ENCODE peak calls at places on chromosomes 11 and 22, in seven cellular contexts. V, B, Y, W, H, I and A are unnamed samples.

GRCh38 chr11:77071671-77072605 is 5.2 kb downstream of the CAPN5 start:
- DNase-seq in V (peak), B (no peak), Y (peak), W (no peak), H (peak), I (no peak), A (no peak)

GRCh38 chr22:37561209-37562048 is 1.1 kb downstream of the CDC42EP1 start:
- DNase-seq in V (peak), B (peak), Y (peak), W (peak), H (no peak), I (peak), A (peak)

GRCh38 chr11:118434553-118435232 is 1.6 kb upstream of the KMT2A start:
- DNase-seq in V (peak), B (no peak), Y (peak), W (peak), H (no peak), I (no peak), A (peak)

GRCh38 chr11:57597461-57597892 is at the start of gene SERPING1:
- DNase-seq in V (peak), B (peak), Y (peak), W (peak), H (no peak), I (no peak), A (no peak)

GRCh38 chr22:39114157-39114511 is 17.1 kb downstream of the APOBEC3H start:
- DNase-seq in V (no peak), B (no peak), Y (no peak), W (no peak), H (no peak), I (no peak), A (no peak)

GRCh38 chr11:117827521-117828511 is 3.3 kb upstream of the FXYD2 start:
- DNase-seq in V (no peak), B (no peak), Y (no peak), W (peak), H (no peak), I (no peak), A (no peak)

GRCh38 chr11:62835336-62835735 is 2.7 kb upstream of the TEX54 start:
- DNase-seq in V (no peak), B (no peak), Y (no peak), W (no peak), H (no peak), I (no peak), A (no peak)

GRCh38 chr11:57786436-57786835 is 24.8 kb downstream of the CTNND1 start:
- DNase-seq in V (no peak), B (no peak), Y (no peak), W (no peak), H (no peak), I (no peak), A (no peak)

GRCh38 chr11:100830978-100831732 is 144.1 kb downstream of the ARHGAP42 start:
- DNase-seq in V (peak), B (no peak), Y (peak), W (peak), H (no peak), I (no peak), A (peak)

GRCh38 chr22:23414727-23415489 is 165.2 kb downstream of the IGLL1 start:
- DNase-seq in V (no peak), B (no peak), Y (no peak), W (no peak), H (no peak), I (no peak), A (no peak)

GRCh38 chr11:82858556-82859091 is 41.6 kb downstream of the PRCP start:
- DNase-seq in V (peak), B (no peak), Y (peak), W (no peak), H (no peak), I (peak), A (peak)

GRCh38 chr11:11976476-11977187 is 31.8 kb downstream of the DKK3 start:
- DNase-seq in V (no peak), B (peak), Y (no peak), W (peak), H (no peak), I (no peak), A (no peak)

GRCh38 chr11:7574491-7575129 is 60.8 kb downstream of the PPFIBP2 start:
- DNase-seq in V (no peak), B (no peak), Y (no peak), W (no peak), H (no peak), I (no peak), A (no peak)

GRCh38 chr11:116529681-116530080 is 243.1 kb downstream of the BUD13 start:
- DNase-seq in V (no peak), B (no peak), Y (no peak), W (no peak), H (no peak), I (no peak), A (no peak)

GRCh38 chr11:44977493-44977984 is 26.9 kb upstream of the TP53I11 start:
- DNase-seq in V (no peak), B (no peak), Y (no peak), W (no peak), H (no peak), I (no peak), A (peak)

GRCh38 chr11:130612291-130612802 is 163.9 kb downstream of the ADAMTS15 start:
- DNase-seq in V (peak), B (no peak), Y (peak), W (no peak), H (no peak), I (no peak), A (peak)

GRCh38 chr11:101128571-101129202 is 926 bp downstream of the PGR start:
- DNase-seq in V (no peak), B (no peak), Y (no peak), W (peak), H (no peak), I (no peak), A (no peak)

GRCh38 chr22:29152045-29152380 is 53.7 kb upstream of the EMID1 start:
- DNase-seq in V (no peak), B (no peak), Y (no peak), W (no peak), H (no peak), I (no peak), A (no peak)

GRCh38 chr11:7977251-7977917 is 9.8 kb upstream of the EIF3F start:
- DNase-seq in V (peak), B (no peak), Y (peak), W (no peak), H (peak), I (peak), A (peak)

GRCh38 chr22:50011447-50012200 is 941 bp downstream of the IL17REL start:
- DNase-seq in V (no peak), B (no peak), Y (no peak), W (no peak), H (no peak), I (no peak), A (no peak)

GRCh38 chr11:133383689-133384088 is 148.6 kb downstream of the OPCML start:
- DNase-seq in V (no peak), B (no peak), Y (no peak), W (no peak), H (no peak), I (no peak), A (no peak)

GRCh38 chr11:57133616-57134015 is 48.1 kb upstream of the LRRC55 start:
- DNase-seq in V (no peak), B (no peak), Y (no peak), W (no peak), H (no peak), I (no peak), A (no peak)

GRCh38 chr11:72647882-72648281 is 26.3 kb downstream of the PDE2A start:
- DNase-seq in V (no peak), B (no peak), Y (no peak), W (no peak), H (no peak), I (no peak), A (no peak)

GRCh38 chr11:72646472-72646871 is 27.8 kb downstream of the PDE2A start:
- DNase-seq in V (no peak), B (no peak), Y (no peak), W (no peak), H (no peak), I (no peak), A (no peak)

GRCh38 chr11:72643547-72643946 is 30.7 kb downstream of the PDE2A start:
- DNase-seq in V (peak), B (no peak), Y (peak), W (no peak), H (no peak), I (no peak), A (peak)

GRCh38 chr11:72648737-72649136 is 25.5 kb downstream of the PDE2A start:
- DNase-seq in V (no peak), B (no peak), Y (no peak), W (no peak), H (no peak), I (no peak), A (no peak)

GRCh38 chr11:72646024-72646423 is 28.2 kb downstream of the PDE2A start:
- DNase-seq in V (no peak), B (no peak), Y (no peak), W (no peak), H (no peak), I (no peak), A (no peak)
- TF ChIP-seq CTCF in V (no peak), B (no peak), Y (no peak), W (no peak), H (no peak), I (no peak), A (no peak)

GRCh38 chr11:10322401-10322800 is 17.5 kb downstream of the ADM start:
- DNase-seq in V (no peak), B (no peak), Y (no peak), W (no peak), H (no peak), I (no peak), A (no peak)
- H3K4me3 ChIP-seq in V (no peak), B (no peak), Y (no peak), W (no peak), H (no peak), I (no peak), A (no peak)

DNA sequence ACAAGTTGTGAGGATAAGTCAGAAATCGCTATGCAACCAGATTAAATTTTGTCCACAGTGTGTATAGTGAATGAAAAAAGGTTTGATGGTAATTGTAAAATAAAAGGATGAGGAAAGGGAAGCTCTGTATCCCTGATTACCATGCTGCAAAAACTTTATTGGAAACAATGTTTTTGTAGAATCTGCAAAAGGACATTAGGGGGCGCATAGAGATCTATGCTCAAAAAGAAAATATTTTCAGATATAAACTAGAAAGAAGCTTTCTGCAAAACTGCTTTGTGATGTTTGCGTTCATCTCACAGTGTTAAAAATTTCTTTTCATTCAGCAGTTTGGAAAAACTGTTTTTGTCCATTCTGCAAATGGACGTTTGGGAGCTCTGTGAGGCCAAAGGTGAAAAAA is 390.5 kb downstream of the OR4C45 start:
- DNase-seq in V (no peak), B (no peak), Y (no peak), W (no peak), H (no peak), I (no peak), A (no peak)
- TF ChIP-seq CTCF in V (no peak), B (no peak), Y (no peak), W (no peak), H (no peak), I (no peak), A (no peak)

DNA sequence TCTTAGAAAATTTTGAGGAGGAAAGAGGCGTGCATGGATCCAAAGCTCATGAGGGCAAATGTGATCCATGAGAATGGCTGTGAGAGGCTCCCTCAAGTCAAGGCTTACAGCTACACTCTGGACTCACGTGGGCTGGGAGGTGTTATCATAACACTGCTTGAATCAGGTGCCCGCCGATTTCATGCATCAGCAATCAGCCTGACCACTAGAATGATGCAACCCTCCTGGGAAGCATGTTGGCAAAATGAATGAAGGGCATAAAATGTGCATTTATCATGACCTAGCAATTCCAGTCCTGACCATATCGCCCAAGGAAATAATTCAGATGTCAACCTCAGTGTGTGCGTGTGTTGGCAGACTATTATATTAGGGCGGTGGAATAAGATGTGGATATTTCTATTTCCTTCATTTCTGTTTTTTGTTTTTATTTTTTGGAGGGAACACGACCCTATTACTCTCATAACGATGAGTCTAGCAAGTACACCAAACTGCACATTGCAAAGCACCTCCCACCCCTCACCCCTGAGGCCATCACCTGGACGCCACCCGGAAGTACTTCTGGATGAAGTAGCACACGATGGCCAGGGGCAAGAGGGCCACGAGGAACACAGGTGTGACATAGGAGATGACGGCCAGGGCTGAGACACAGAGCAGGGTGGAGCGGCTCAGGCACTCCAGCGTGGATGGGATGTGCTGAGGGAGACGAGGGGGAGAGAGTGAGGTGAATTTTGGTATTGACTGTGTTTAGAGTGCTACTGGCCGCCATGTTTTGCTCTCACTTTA is 15.7 kb upstream of the KCNJ11 start:
- DNase-seq in V (peak), B (no peak), Y (no peak), W (no peak), H (no peak), I (no peak), A (no peak)
- H3K4me3 ChIP-seq in V (no peak), B (no peak), Y (no peak), W (no peak), H (no peak), I (no peak), A (no peak)

DNA sequence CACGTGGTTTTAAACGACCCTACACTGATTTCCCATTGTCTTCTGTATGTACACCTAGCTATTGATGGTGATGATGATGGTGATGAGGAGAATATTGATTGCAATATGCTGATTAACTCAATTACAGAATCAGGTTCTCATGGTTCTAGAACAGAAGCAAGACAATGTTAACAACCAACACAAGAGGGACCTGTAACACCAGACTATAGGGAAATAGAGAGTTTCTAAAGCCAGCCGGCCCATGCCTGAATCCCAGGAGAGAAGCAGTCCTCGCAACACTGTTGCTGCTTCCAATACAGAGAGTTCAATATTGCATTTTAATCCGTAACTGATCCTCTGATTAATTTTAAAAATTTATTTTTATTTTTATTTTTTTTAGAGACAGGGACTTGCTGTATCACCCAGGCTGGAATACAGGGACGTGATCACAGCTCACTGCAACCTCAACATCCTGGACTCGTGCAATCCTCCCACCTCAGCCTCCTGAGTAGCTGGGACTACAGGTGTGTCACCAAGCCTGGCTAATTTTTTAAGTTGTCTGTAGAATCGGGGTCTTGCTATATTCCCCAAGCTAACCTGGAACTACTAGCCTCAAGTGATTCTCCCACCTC is 22.2 kb upstream of the UBASH3B start:
- DNase-seq in V (peak), B (no peak), Y (peak), W (peak), H (no peak), I (no peak), A (peak)
- TF ChIP-seq CTCF in V (peak), B (peak), Y (peak), W (peak), H (peak), I (peak), A (peak)

DNA sequence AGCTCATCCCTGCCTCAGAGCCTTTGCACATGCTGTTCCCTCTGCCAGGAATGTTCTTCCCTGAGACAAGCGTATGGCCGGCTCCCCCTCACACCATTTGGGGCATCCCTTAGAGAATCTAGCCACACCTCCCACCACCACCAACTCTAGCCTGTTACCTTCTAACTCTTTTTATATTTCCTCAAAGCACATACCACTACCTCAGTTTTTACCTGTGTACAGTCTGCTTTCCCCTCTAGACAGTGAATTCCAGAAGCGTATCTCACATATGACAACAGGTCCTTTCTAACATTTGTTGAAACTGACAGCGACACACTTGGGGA is 75.1 kb upstream of the ARFGAP3 start:
- DNase-seq in V (no peak), B (no peak), Y (no peak), W (no peak), H (no peak), I (no peak), A (no peak)
- H3K4me3 ChIP-seq in V (no peak), B (no peak), Y (no peak), W (no peak), H (no peak), I (no peak), A (no peak)

GRCh38 chr11:9265211-9266131 is at the start of gene DENND5A:
- DNase-seq in V (peak), B (peak), Y (peak), W (peak), H (peak), I (peak), A (peak)

GRCh38 chr11:9264381-9265210 is 554 bp downstream of the DENND5A start:
- DNase-seq in V (peak), B (peak), Y (peak), W (peak), H (peak), I (no peak), A (peak)

GRCh38 chr11:9266132-9266736 is 1.1 kb upstream of the DENND5A start:
- DNase-seq in V (no peak), B (no peak), Y (no peak), W (no peak), H (no peak), I (no peak), A (no peak)

GRCh38 chr11:9263840-9264380 is 1.2 kb downstream of the DENND5A start:
- DNase-seq in V (peak), B (no peak), Y (peak), W (no peak), H (peak), I (no peak), A (no peak)

DNA sequence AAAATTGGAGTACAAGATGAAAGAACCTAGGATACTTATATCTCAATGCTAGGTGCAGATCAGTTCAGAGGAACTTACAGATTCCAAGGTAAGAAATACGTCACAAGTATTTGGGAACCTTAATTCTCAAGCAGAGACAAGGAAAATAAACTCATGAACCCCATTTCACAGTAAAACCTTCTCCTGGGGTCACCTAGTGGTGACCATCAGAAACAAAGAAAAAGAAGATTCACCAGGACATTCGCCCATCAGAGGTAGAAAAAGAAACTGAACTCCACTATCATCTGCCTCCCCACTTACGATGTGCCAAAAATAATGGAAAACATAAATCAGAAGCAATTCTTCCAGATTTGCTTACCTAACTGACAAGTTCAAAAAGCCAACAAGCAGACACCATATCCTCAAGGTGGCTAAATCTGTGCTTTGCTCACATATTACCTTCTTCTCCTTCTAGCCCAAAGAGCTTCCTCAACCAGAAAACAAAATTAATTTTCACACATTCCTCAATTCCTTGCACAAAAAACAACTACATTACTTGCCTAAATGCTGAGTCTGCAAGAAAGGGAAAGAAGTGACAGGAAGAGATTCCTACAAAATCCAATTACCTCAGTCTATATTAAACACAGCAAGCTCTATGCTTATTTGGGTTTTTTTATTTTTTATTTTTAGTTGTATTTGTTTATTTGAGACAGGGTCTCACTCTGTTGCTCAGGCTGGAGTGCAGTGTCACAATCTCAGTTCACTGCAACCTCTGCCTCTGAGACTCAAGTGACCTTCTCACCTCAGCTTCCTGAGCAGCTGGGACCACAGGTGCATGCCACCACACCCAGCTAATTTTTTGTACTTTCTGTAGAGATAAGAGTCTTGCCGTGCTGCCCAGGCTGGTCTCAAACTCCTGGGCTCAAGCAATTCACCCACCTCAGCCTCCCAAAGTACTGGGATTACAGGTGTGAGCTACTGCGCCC is 4.7 kb downstream of the DENND5A start:
- DNase-seq in V (no peak), B (no peak), Y (no peak), W (no peak), H (no peak), I (no peak), A (no peak)
- TF ChIP-seq CTCF in V (peak), B (peak), Y (peak), W (no peak), H (no peak), I (peak), A (no peak)